ENCODE peak calls at places on chromosomes 4 and X, in eight cellular contexts. One of them, this sample, is unnamed.
A peak's percentile ranks its signal among the peaks of the same experiment; 100 is the strongest.

GRCh38 chrX:44876076-44876475 is 3.1 kb downstream of the KDM6A start:
- DNase-seq in activated CD8-positive, alpha-beta memory T cell treated with anti-CD3 and anti-CD28 coated beads for 48 hours: no peak
- DNase-seq in GM23338: no peak
- DNase-seq in NCI-H2171: no peak
- DNase-seq in stimulated activated CD4-positive, alpha-beta T cell treated with anti-CD3 and anti-CD28 coated beads, Interleukin-15, amount 100 ng/mL, for 1 hour: no peak
- DNase-seq in AG08396: no peak
- DNase-seq in cardiac muscle cell: no peak
- DNase-seq in RPMI7951: peak; percentile 20
- DNase-seq in this sample: no peak

GRCh38 chr4:184268574-184269160 is 51.0 kb upstream of the ENPP6 start:
- DNase-seq in activated CD8-positive, alpha-beta memory T cell treated with anti-CD3 and anti-CD28 coated beads for 48 hours: no peak
- DNase-seq in GM23338: no peak
- DNase-seq in NCI-H2171: no peak
- DNase-seq in stimulated activated CD4-positive, alpha-beta T cell treated with anti-CD3 and anti-CD28 coated beads, Interleukin-15, amount 100 ng/mL, for 1 hour: no peak
- DNase-seq in AG08396: no peak
- DNase-seq in cardiac muscle cell: peak; percentile 39
- DNase-seq in RPMI7951: peak; percentile 34
- DNase-seq in this sample: no peak

GRCh38 chr4:28709821-28710330 is 1849.2 kb downstream of the STIM2 start:
- DNase-seq in activated CD8-positive, alpha-beta memory T cell treated with anti-CD3 and anti-CD28 coated beads for 48 hours: no peak
- DNase-seq in GM23338: no peak
- DNase-seq in NCI-H2171: no peak
- DNase-seq in stimulated activated CD4-positive, alpha-beta T cell treated with anti-CD3 and anti-CD28 coated beads, Interleukin-15, amount 100 ng/mL, for 1 hour: no peak
- DNase-seq in AG08396: no peak
- DNase-seq in cardiac muscle cell: peak; percentile 3
- DNase-seq in RPMI7951: peak; percentile 3
- DNase-seq in this sample: no peak

GRCh38 chr4:5980436-5981155 is 37.6 kb downstream of the C4orf50 start:
- DNase-seq in activated CD8-positive, alpha-beta memory T cell treated with anti-CD3 and anti-CD28 coated beads for 48 hours: no peak
- DNase-seq in GM23338: no peak
- DNase-seq in NCI-H2171: no peak
- DNase-seq in stimulated activated CD4-positive, alpha-beta T cell treated with anti-CD3 and anti-CD28 coated beads, Interleukin-15, amount 100 ng/mL, for 1 hour: no peak
- DNase-seq in AG08396: no peak
- DNase-seq in cardiac muscle cell: no peak
- DNase-seq in RPMI7951: no peak
- DNase-seq in this sample: no peak

GRCh38 chr4:54541426-54542118 is 116.2 kb upstream of the KIT start:
- DNase-seq in activated CD8-positive, alpha-beta memory T cell treated with anti-CD3 and anti-CD28 coated beads for 48 hours: no peak
- DNase-seq in GM23338: no peak
- DNase-seq in NCI-H2171: no peak
- DNase-seq in stimulated activated CD4-positive, alpha-beta T cell treated with anti-CD3 and anti-CD28 coated beads, Interleukin-15, amount 100 ng/mL, for 1 hour: no peak
- DNase-seq in AG08396: no peak
- DNase-seq in cardiac muscle cell: peak; percentile 53
- DNase-seq in RPMI7951: peak; percentile 16
- DNase-seq in this sample: no peak

GRCh38 chr4:84878090-84878489 is 88.4 kb downstream of the WDFY3 start:
- DNase-seq in activated CD8-positive, alpha-beta memory T cell treated with anti-CD3 and anti-CD28 coated beads for 48 hours: no peak
- DNase-seq in GM23338: no peak
- DNase-seq in NCI-H2171: no peak
- DNase-seq in stimulated activated CD4-positive, alpha-beta T cell treated with anti-CD3 and anti-CD28 coated beads, Interleukin-15, amount 100 ng/mL, for 1 hour: no peak
- DNase-seq in AG08396: peak; percentile 53
- DNase-seq in cardiac muscle cell: peak; percentile 73
- DNase-seq in RPMI7951: peak; percentile 79
- DNase-seq in this sample: no peak

GRCh38 chrX:30561191-30561590 is 16.4 kb downstream of the TASL start:
- DNase-seq in activated CD8-positive, alpha-beta memory T cell treated with anti-CD3 and anti-CD28 coated beads for 48 hours: no peak
- DNase-seq in GM23338: no peak
- DNase-seq in NCI-H2171: no peak
- DNase-seq in stimulated activated CD4-positive, alpha-beta T cell treated with anti-CD3 and anti-CD28 coated beads, Interleukin-15, amount 100 ng/mL, for 1 hour: no peak
- DNase-seq in AG08396: no peak
- DNase-seq in cardiac muscle cell: peak; percentile 2
- DNase-seq in RPMI7951: no peak
- DNase-seq in this sample: no peak

GRCh38 chr4:86594559-86595425 is 677 bp downstream of the PTPN13 start:
- DNase-seq in activated CD8-positive, alpha-beta memory T cell treated with anti-CD3 and anti-CD28 coated beads for 48 hours: no peak
- DNase-seq in GM23338: peak; percentile 65
- DNase-seq in NCI-H2171: peak; percentile 9
- DNase-seq in stimulated activated CD4-positive, alpha-beta T cell treated with anti-CD3 and anti-CD28 coated beads, Interleukin-15, amount 100 ng/mL, for 1 hour: no peak
- DNase-seq in AG08396: peak; percentile 74
- DNase-seq in cardiac muscle cell: peak; percentile 84
- DNase-seq in RPMI7951: peak; percentile 85
- DNase-seq in this sample: peak; percentile 78

GRCh38 chr4:54695359-54696149 is 37.8 kb downstream of the KIT start:
- DNase-seq in activated CD8-positive, alpha-beta memory T cell treated with anti-CD3 and anti-CD28 coated beads for 48 hours: no peak
- DNase-seq in GM23338: no peak
- DNase-seq in NCI-H2171: no peak
- DNase-seq in stimulated activated CD4-positive, alpha-beta T cell treated with anti-CD3 and anti-CD28 coated beads, Interleukin-15, amount 100 ng/mL, for 1 hour: no peak
- DNase-seq in AG08396: no peak
- DNase-seq in cardiac muscle cell: peak; percentile 12
- DNase-seq in RPMI7951: no peak
- DNase-seq in this sample: no peak

GRCh38 chrX:40700640-40701342 is 34.6 kb downstream of the MED14 start:
- DNase-seq in activated CD8-positive, alpha-beta memory T cell treated with anti-CD3 and anti-CD28 coated beads for 48 hours: no peak
- DNase-seq in GM23338: no peak
- DNase-seq in NCI-H2171: no peak
- DNase-seq in stimulated activated CD4-positive, alpha-beta T cell treated with anti-CD3 and anti-CD28 coated beads, Interleukin-15, amount 100 ng/mL, for 1 hour: no peak
- DNase-seq in AG08396: no peak
- DNase-seq in cardiac muscle cell: no peak
- DNase-seq in RPMI7951: no peak
- DNase-seq in this sample: no peak

GRCh38 chrX:131677655-131678628 is 134.1 kb downstream of the OR13H1 start:
- DNase-seq in activated CD8-positive, alpha-beta memory T cell treated with anti-CD3 and anti-CD28 coated beads for 48 hours: peak; percentile 8
- DNase-seq in GM23338: peak; percentile 75
- DNase-seq in NCI-H2171: no peak
- DNase-seq in stimulated activated CD4-positive, alpha-beta T cell treated with anti-CD3 and anti-CD28 coated beads, Interleukin-15, amount 100 ng/mL, for 1 hour: peak; percentile 5
- DNase-seq in AG08396: peak; percentile 62
- DNase-seq in cardiac muscle cell: peak; percentile 23
- DNase-seq in RPMI7951: peak; percentile 6
- DNase-seq in this sample: peak; percentile 12

GRCh38 chr4:6024450-6024960 is 6.3 kb upstream of the C4orf50 start:
- DNase-seq in activated CD8-positive, alpha-beta memory T cell treated with anti-CD3 and anti-CD28 coated beads for 48 hours: no peak
- DNase-seq in GM23338: no peak
- DNase-seq in NCI-H2171: no peak
- DNase-seq in stimulated activated CD4-positive, alpha-beta T cell treated with anti-CD3 and anti-CD28 coated beads, Interleukin-15, amount 100 ng/mL, for 1 hour: no peak
- DNase-seq in AG08396: no peak
- DNase-seq in cardiac muscle cell: no peak
- DNase-seq in RPMI7951: no peak
- DNase-seq in this sample: no peak

GRCh38 chrX:152641996-152642395 is 4.3 kb downstream of the GABRQ start:
- DNase-seq in activated CD8-positive, alpha-beta memory T cell treated with anti-CD3 and anti-CD28 coated beads for 48 hours: no peak
- DNase-seq in GM23338: peak; percentile 60
- DNase-seq in NCI-H2171: no peak
- DNase-seq in stimulated activated CD4-positive, alpha-beta T cell treated with anti-CD3 and anti-CD28 coated beads, Interleukin-15, amount 100 ng/mL, for 1 hour: no peak
- DNase-seq in AG08396: no peak
- DNase-seq in cardiac muscle cell: peak; percentile 5
- DNase-seq in RPMI7951: no peak
- DNase-seq in this sample: peak; percentile 48

GRCh38 chr4:72991889-72992288 is 77.6 kb downstream of the COX18 start:
- DNase-seq in activated CD8-positive, alpha-beta memory T cell treated with anti-CD3 and anti-CD28 coated beads for 48 hours: no peak
- DNase-seq in GM23338: no peak
- DNase-seq in NCI-H2171: no peak
- DNase-seq in stimulated activated CD4-positive, alpha-beta T cell treated with anti-CD3 and anti-CD28 coated beads, Interleukin-15, amount 100 ng/mL, for 1 hour: no peak
- DNase-seq in AG08396: no peak
- DNase-seq in cardiac muscle cell: no peak
- DNase-seq in RPMI7951: peak; percentile 75
- DNase-seq in this sample: no peak

GRCh38 chrX:110741213-110741796 is 54.3 kb downstream of the CHRDL1 start:
- DNase-seq in activated CD8-positive, alpha-beta memory T cell treated with anti-CD3 and anti-CD28 coated beads for 48 hours: no peak
- DNase-seq in GM23338: peak; percentile 6
- DNase-seq in NCI-H2171: no peak
- DNase-seq in stimulated activated CD4-positive, alpha-beta T cell treated with anti-CD3 and anti-CD28 coated beads, Interleukin-15, amount 100 ng/mL, for 1 hour: no peak
- DNase-seq in AG08396: peak; percentile 8
- DNase-seq in cardiac muscle cell: peak; percentile 51
- DNase-seq in RPMI7951: peak; percentile 71
- DNase-seq in this sample: no peak

GRCh38 chr4:78622253-78622979 is 70.8 kb downstream of the ANXA3 start:
- DNase-seq in activated CD8-positive, alpha-beta memory T cell treated with anti-CD3 and anti-CD28 coated beads for 48 hours: no peak
- DNase-seq in GM23338: no peak
- DNase-seq in NCI-H2171: no peak
- DNase-seq in stimulated activated CD4-positive, alpha-beta T cell treated with anti-CD3 and anti-CD28 coated beads, Interleukin-15, amount 100 ng/mL, for 1 hour: no peak
- DNase-seq in AG08396: peak; percentile 18
- DNase-seq in cardiac muscle cell: peak; percentile 67
- DNase-seq in RPMI7951: no peak
- DNase-seq in this sample: no peak

GRCh38 chrX:119467842-119468185 is 430 bp upstream of the SLC25A5 start:
- DNase-seq in activated CD8-positive, alpha-beta memory T cell treated with anti-CD3 and anti-CD28 coated beads for 48 hours: no peak
- DNase-seq in GM23338: no peak
- DNase-seq in NCI-H2171: no peak
- DNase-seq in stimulated activated CD4-positive, alpha-beta T cell treated with anti-CD3 and anti-CD28 coated beads, Interleukin-15, amount 100 ng/mL, for 1 hour: no peak
- DNase-seq in AG08396: no peak
- DNase-seq in cardiac muscle cell: no peak
- DNase-seq in RPMI7951: no peak
- DNase-seq in this sample: no peak